ENCODE peak calls at places on chromosomes 4 and X, in six cellular contexts. N is NCI-H2081; H is activated gamma-delta T cell treated with Interleukin-2 at 50 U/mL for 16 hours; K is left ventricle myocardium superior; I is NCI-H1105; V is stimulated activated naive CD8-positive, alpha-beta T cell treated with anti-CD3 and anti-CD28 coated beads, Interleukin-15, amount 100 ng/mL, for 72 hours. C is an unnamed sample.

GRCh38 chr4:112518675-112519074 is 2.7 kb upstream of the NEUROG2 start:
- DNase-seq in V (no peak), I (no peak), H (no peak), K (no peak), N (no peak), C (no peak)

GRCh38 chr4:128528793-128529553 is 241.4 kb upstream of the PGRMC2 start:
- DNase-seq in K (no peak), H (no peak), I (no peak), V (no peak), N (no peak), C (no peak)

GRCh38 chrX:149455934-149456333 is 49.2 kb downstream of the IDS start:
- DNase-seq in K (no peak), V (no peak), H (no peak), N (no peak), I (no peak), C (no peak)

GRCh38 chrX:133437356-133437755 is 22.1 kb upstream of the GPC4 start:
- DNase-seq in N (no peak), K (no peak), I (no peak), V (no peak), H (no peak), C (no peak)

GRCh38 chr4:25633541-25633940 is 22.1 kb upstream of the SLC34A2 start:
- DNase-seq in N (no peak), K (no peak), V (no peak), H (no peak), I (no peak), C (no peak)

GRCh38 chr4:35975617-35976355 is 268.5 kb downstream of the ARAP2 start:
- DNase-seq in I (no peak), V (no peak), N (no peak), H (no peak), K (no peak), C (no peak)

GRCh38 chrX:17851854-17852253 is 9.2 kb downstream of the RAI2 start:
- DNase-seq in I (no peak), H (no peak), K (no peak), N (no peak), V (no peak), C (no peak)

GRCh38 chrX:130728208-130728607 is 174.8 kb downstream of the ENOX2 start:
- DNase-seq in V (no peak), K (no peak), H (no peak), I (no peak), N (no peak), C (no peak)

GRCh38 chr4:150305995-150306394 is 227.8 kb downstream of the DCLK2 start:
- DNase-seq in V (no peak), I (no peak), N (no peak), K (no peak), H (no peak), C (no peak)

GRCh38 chr4:151175754-151176153 is 76.3 kb downstream of the RPS3A start:
- DNase-seq in K (no peak), H (no peak), N (no peak), V (no peak), I (no peak), C (no peak)

GRCh38 chr4:159010563-159011260 is 92.2 kb upstream of the RAPGEF2 start:
- DNase-seq in N (peak), V (no peak), I (peak), K (peak), H (no peak), C (no peak)

GRCh38 chr4:6953751-6954380 is 44.2 kb downstream of the TBC1D14 start:
- DNase-seq in N (no peak), I (no peak), H (no peak), V (no peak), K (peak), C (no peak)